ENCODE peak calls at places on chromosomes 11 and 22, in ten cellular contexts. W, Y, G, Q, T, X, Z, O, H and S are unnamed samples.

GRCh38 chr22:30445438-30445936 is 19.9 kb downstream of the MTFP1 start:
- DNase-seq in Q (no peak), H (no peak), G (no peak), W (no peak), T (peak), X (no peak), Y (no peak), O (no peak), Z (no peak), S (no peak)

GRCh38 chr11:66221726-66222236 is 46.7 kb upstream of the RAB1B start:
- DNase-seq in H (no peak), O (no peak), Z (peak), T (peak), W (no peak), G (no peak), X (peak), Y (no peak), Q (peak), S (no peak)

GRCh38 chr11:103887001-103887680 is 149.3 kb upstream of the DDI1 start:
- DNase-seq in H (no peak), T (no peak), X (no peak), Z (no peak), G (no peak), W (no peak), Q (no peak), O (no peak), Y (no peak), S (no peak)

GRCh38 chr22:31102441-31103081 is 4.8 kb downstream of the SELENOM start:
- DNase-seq in Z (peak), G (no peak), W (no peak), T (no peak), O (no peak), X (no peak), Y (no peak), Q (no peak), H (no peak), S (no peak)

GRCh38 chr11:19680824-19681368 is 31.7 kb upstream of the NAV2 start:
- DNase-seq in Z (no peak), H (no peak), T (no peak), Q (no peak), W (no peak), X (no peak), O (no peak), Y (no peak), G (no peak), S (no peak)

GRCh38 chr11:20002312-20003216 is 157.7 kb downstream of the DBX1 start:
- DNase-seq in W (no peak), Q (no peak), G (no peak), H (no peak), Y (no peak), Z (no peak), X (no peak), O (no peak), T (peak), S (no peak)

GRCh38 chr22:19974233-19974861 is 32.7 kb upstream of the TXNRD2 start:
- DNase-seq in H (peak), X (peak), O (no peak), G (no peak), Q (no peak), W (no peak), T (peak), Y (peak), Z (peak), S (no peak)

GRCh38 chr11:43376594-43376993 is 17.9 kb downstream of the TTC17 start:
- DNase-seq in X (peak), Y (no peak), W (no peak), O (no peak), H (no peak), Q (no peak), Z (no peak), T (peak), G (no peak), S (no peak)

GRCh38 chr11:16110862-16111261 is 245.5 kb downstream of the SOX6 start:
- DNase-seq in W (no peak), Q (no peak), G (no peak), T (no peak), O (no peak), H (peak), Y (no peak), Z (no peak), X (no peak), S (no peak)

GRCh38 chr22:46691571-46691970 is 46.5 kb downstream of the CERK start:
- DNase-seq in W (no peak), O (no peak), Y (no peak), T (no peak), Q (peak), Z (no peak), G (no peak), X (no peak), H (no peak), S (no peak)

GRCh38 chr11:124747406-124748099 is 4.5 kb downstream of the VSIG2 start:
- DNase-seq in W (no peak), Z (no peak), Y (no peak), T (no peak), Q (no peak), O (no peak), H (no peak), X (no peak), G (no peak), S (no peak)

GRCh38 chr11:61747389-61748285 is 4.8 kb upstream of the MYRF start:
- DNase-seq in Z (peak), X (no peak), T (peak), O (no peak), W (peak), H (peak), Y (peak), Q (no peak), G (peak), S (peak)

GRCh38 chr22:49008682-49009235 is 818.9 kb downstream of the BRD1 start:
- DNase-seq in X (no peak), G (no peak), O (no peak), Y (no peak), Z (no peak), Q (no peak), H (no peak), W (no peak), T (no peak), S (no peak)

GRCh38 chr22:49230194-49230577 is 597.5 kb downstream of the BRD1 start:
- DNase-seq in X (no peak), T (no peak), G (no peak), O (no peak), Y (no peak), W (no peak), H (no peak), Z (no peak), Q (peak), S (no peak)

GRCh38 chr22:36350751-36351594 is 36.8 kb downstream of the MYH9 start:
- DNase-seq in G (no peak), O (no peak), X (peak), H (no peak), Q (no peak), T (peak), Y (no peak), W (no peak), Z (peak), S (no peak)

GRCh38 chr22:27045103-27045940 is 387.9 kb downstream of the MIAT start:
- DNase-seq in H (no peak), Q (no peak), Z (peak), W (no peak), G (no peak), Y (no peak), O (no peak), T (peak), X (peak), S (no peak)

GRCh38 chr22:43789452-43789851 is 22.7 kb downstream of the EFCAB6 start:
- DNase-seq in W (no peak), Z (peak), H (no peak), X (peak), Y (no peak), G (no peak), O (no peak), Q (no peak), T (peak), S (no peak)

GRCh38 chr11:69397732-69398131 is 83.7 kb upstream of the LINC01488 start:
- DNase-seq in O (no peak), Y (no peak), H (no peak), T (no peak), X (no peak), G (no peak), Z (no peak), W (no peak), Q (no peak), S (no peak)

GRCh38 chr11:69887841-69888670 is 68.8 kb upstream of the FGF3 start:
- DNase-seq in Y (no peak), T (no peak), X (no peak), H (no peak), Z (no peak), Q (peak), O (no peak), G (no peak), W (no peak), S (no peak)

GRCh38 chr11:65793625-65794400 is 7.0 kb downstream of the OVOL1 start:
- DNase-seq in W (no peak), Y (no peak), O (no peak), Q (no peak), X (no peak), T (no peak), Z (no peak), G (no peak), H (no peak), S (no peak)